ENCODE peak calls at places on chromosomes 2 and 18, in five cellular contexts. Q is upper lobe of right lung, R is NCI-H774, S is NCI-H1417, A is midbrain. X is an unnamed sample.
A peak's percentile ranks its signal among the peaks of the same experiment; 100 is the strongest.

GRCh38 chr2:239179851-239180371 is 220.9 kb downstream of the HDAC4 start:
- DNase-seq in S (no peak), R (no peak), Q (peak; percentile 46), A (no peak), X (no peak)

GRCh38 chr2:8298783-8299182 is 383.1 kb upstream of the ID2 start:
- DNase-seq in S (no peak), R (no peak), Q (no peak), A (peak; percentile 50), X (no peak)

GRCh38 chr2:160499865-160500264 is 6.3 kb upstream of the RBMS1 start:
- DNase-seq in R (no peak), S (no peak), A (no peak), Q (no peak), X (no peak)

GRCh38 chr2:182368996-182369395 is 57.8 kb downstream of the PDE1A start:
- DNase-seq in S (no peak), A (no peak), Q (no peak), R (no peak), X (no peak)

GRCh38 chr2:37648316-37649011 is 23.0 kb downstream of the CDC42EP3 start:
- DNase-seq in R (no peak), S (no peak), A (no peak), Q (peak; percentile 78), X (no peak)

GRCh38 chr2:18987592-18988073 is 370.8 kb downstream of the OSR1 start:
- DNase-seq in A (peak; percentile 69), S (no peak), Q (no peak), R (no peak), X (no peak)

GRCh38 chr2:143398701-143399260 is 269.6 kb downstream of the ARHGAP15 start:
- DNase-seq in A (no peak), R (no peak), Q (no peak), S (peak; percentile 9), X (no peak)

GRCh38 chr2:241494311-241494908 is 14.0 kb downstream of the STK25 start:
- DNase-seq in S (no peak), Q (peak; percentile 50), A (no peak), R (no peak), X (no peak)

GRCh38 chr2:212892193-212892592 is 259.2 kb downstream of the IKZF2 start:
- DNase-seq in S (peak; percentile 20), A (peak; percentile 5), Q (no peak), R (no peak), X (no peak)

GRCh38 chr2:135256531-135257258 is 204.6 kb downstream of the RAB3GAP1 start:
- DNase-seq in S (no peak), R (no peak), Q (no peak), A (no peak), X (no peak)

GRCh38 chr2:48566582-48566981 is 36.6 kb downstream of the STON1 start:
- DNase-seq in R (no peak), A (peak; percentile 51), Q (no peak), S (no peak), X (no peak)

GRCh38 chr2:156057647-156058046 is 274.9 kb downstream of the NR4A2 start:
- DNase-seq in A (no peak), Q (no peak), R (no peak), S (no peak), X (no peak)

GRCh38 chr2:69645026-69645425 is 1.5 kb upstream of the AAK1 start:
- DNase-seq in S (no peak), R (no peak), Q (no peak), A (peak; percentile 20), X (peak; percentile 21)

GRCh38 chr2:235116885-235117492 is 165.2 kb downstream of the SH3BP4 start:
- DNase-seq in A (peak; percentile 66), S (peak; percentile 13), R (peak; percentile 64), Q (no peak), X (no peak)

GRCh38 chr2:212766921-212767320 is 228.3 kb upstream of the ERBB4 start:
- DNase-seq in A (no peak), R (peak; percentile 26), Q (no peak), S (peak; percentile 55), X (no peak)

GRCh38 chr2:96153291-96153713 is 8.1 kb upstream of the DUSP2 start:
- DNase-seq in Q (peak; percentile 46), R (no peak), A (no peak), S (no peak), X (no peak)

GRCh38 chr18:59381949-59382348 is 22.9 kb upstream of the LMAN1 start:
- DNase-seq in R (no peak), S (no peak), Q (no peak), A (no peak), X (no peak)

GRCh38 chr2:33409417-33409955 is 67.0 kb upstream of the RASGRP3 start:
- DNase-seq in Q (no peak), A (no peak), S (no peak), R (no peak), X (no peak)

GRCh38 chr2:7515327-7515726 is 598.1 kb downstream of the RNF144A start:
- DNase-seq in Q (no peak), R (no peak), A (no peak), S (no peak), X (no peak)

GRCh38 chr2:144320491-144320890 is 199.4 kb downstream of the ZEB2 start:
- DNase-seq in R (no peak), A (no peak), Q (no peak), S (no peak), X (no peak)

GRCh38 chr18:25563816-25564370 is 211.9 kb upstream of the ZNF521 start:
- DNase-seq in R (no peak), S (no peak), Q (no peak), A (no peak), X (no peak)

GRCh38 chr2:42859801-42860200 is 67.4 kb upstream of the HAAO start:
- DNase-seq in R (no peak), Q (no peak), A (no peak), S (no peak), X (no peak)